ENCODE peak calls at places on chromosomes 1 and 21, in six cellular contexts. Q, I, H, X, P and D are unnamed samples.

GRCh38 chr1:185367218-185367617 is 50.2 kb upstream of the IVNS1ABP start:
- DNase-seq in Q (no peak), I (no peak), H (no peak), X (no peak), P (no peak), D (no peak)

GRCh38 chr21:39084979-39085729 is 98.1 kb downstream of the PSMG1 start:
- DNase-seq in Q (no peak), I (no peak), H (no peak), X (no peak), P (no peak), D (no peak)

GRCh38 chr1:41479000-41479807 is 5.3 kb downstream of the EDN2 start:
- DNase-seq in Q (no peak), I (no peak), H (no peak), X (no peak), P (no peak), D (no peak)

GRCh38 chr1:232011961-232012360 is 385.4 kb downstream of the DISC1 start:
- DNase-seq in Q (no peak), I (no peak), H (no peak), X (no peak), P (no peak), D (no peak)

GRCh38 chr1:112735752-112736151 is 20.6 kb upstream of the PPM1J start:
- DNase-seq in Q (no peak), I (no peak), H (no peak), X (no peak), P (no peak), D (no peak)

GRCh38 chr21:25911730-25912401 is 177.1 kb downstream of the GABPA start:
- DNase-seq in Q (peak), I (peak), H (no peak), X (no peak), P (no peak), D (no peak)

GRCh38 chr1:108816049-108816882 is 40.6 kb downstream of the AKNAD1 start:
- DNase-seq in Q (peak), I (peak), H (no peak), X (no peak), P (no peak), D (peak)

GRCh38 chr21:36419996-36420395 is 34.8 kb downstream of the CHAF1B start:
- DNase-seq in Q (peak), I (peak), H (peak), X (peak), P (peak), D (peak)

GRCh38 chr1:106676021-106676420 is 380.5 kb upstream of the PRMT6 start:
- DNase-seq in Q (no peak), I (no peak), H (no peak), X (no peak), P (no peak), D (no peak)

GRCh38 chr1:37246631-37247030 is 212.3 kb upstream of the GRIK3 start:
- DNase-seq in Q (no peak), I (no peak), H (no peak), X (no peak), P (no peak), D (no peak)

GRCh38 chr1:234969630-234970370 is 158.8 kb downstream of the TOMM20 start:
- DNase-seq in Q (peak), I (peak), H (no peak), X (no peak), P (no peak), D (peak)

GRCh38 chr1:51316764-51317120 is 13.6 kb downstream of the TTC39A start:
- DNase-seq in Q (peak), I (no peak), H (no peak), X (no peak), P (no peak), D (no peak)

GRCh38 chr1:89545264-89546038 is 20.8 kb downstream of the LRRC8B start:
- DNase-seq in Q (no peak), I (no peak), H (no peak), X (no peak), P (no peak), D (no peak)

GRCh38 chr1:17260738-17261137 is 11.8 kb downstream of the PADI3 start:
- DNase-seq in Q (no peak), I (no peak), H (no peak), X (no peak), P (no peak), D (no peak)

GRCh38 chr1:77605246-77606026 is 77.0 kb downstream of the ZZZ3 start:
- DNase-seq in Q (peak), I (no peak), H (no peak), X (no peak), P (no peak), D (peak)

GRCh38 chr1:238589843-238590435 is 699.2 kb upstream of the ZP4 start:
- DNase-seq in Q (no peak), I (no peak), H (no peak), X (no peak), P (no peak), D (no peak)

GRCh38 chr1:226512076-226512728 is 36.4 kb upstream of the STUM start:
- DNase-seq in Q (no peak), I (no peak), H (no peak), X (no peak), P (no peak), D (peak)

GRCh38 chr1:25924454-25924853 is 18.2 kb upstream of the STMN1 start:
- DNase-seq in Q (no peak), I (no peak), H (no peak), X (no peak), P (no peak), D (no peak)

DNA sequence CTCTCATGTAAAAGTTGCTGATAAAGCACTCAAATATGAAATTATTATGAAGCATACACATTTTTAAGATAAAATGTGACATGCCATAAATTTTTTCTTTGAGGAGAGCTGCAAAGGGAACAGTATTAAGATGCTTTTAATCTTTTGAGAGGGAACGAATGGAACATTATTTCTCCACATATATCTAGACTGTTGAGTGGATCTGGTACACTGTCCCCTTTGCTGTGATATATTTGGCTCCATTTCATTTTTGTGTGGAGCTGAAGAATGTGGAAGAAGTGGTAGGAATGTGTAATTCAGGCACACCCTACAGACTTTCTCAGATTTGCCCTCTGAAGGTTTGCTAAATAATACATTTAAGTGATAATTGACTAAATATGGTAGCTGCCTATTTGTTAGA is 31.7 kb downstream of the PGM1 start:
- DNase-seq in Q (no peak), I (no peak), H (no peak), X (no peak), P (no peak), D (no peak)
- TF ChIP-seq CTCF in Q (no peak), I (no peak), H (no peak), X (no peak), P (no peak), D (no peak)

DNA sequence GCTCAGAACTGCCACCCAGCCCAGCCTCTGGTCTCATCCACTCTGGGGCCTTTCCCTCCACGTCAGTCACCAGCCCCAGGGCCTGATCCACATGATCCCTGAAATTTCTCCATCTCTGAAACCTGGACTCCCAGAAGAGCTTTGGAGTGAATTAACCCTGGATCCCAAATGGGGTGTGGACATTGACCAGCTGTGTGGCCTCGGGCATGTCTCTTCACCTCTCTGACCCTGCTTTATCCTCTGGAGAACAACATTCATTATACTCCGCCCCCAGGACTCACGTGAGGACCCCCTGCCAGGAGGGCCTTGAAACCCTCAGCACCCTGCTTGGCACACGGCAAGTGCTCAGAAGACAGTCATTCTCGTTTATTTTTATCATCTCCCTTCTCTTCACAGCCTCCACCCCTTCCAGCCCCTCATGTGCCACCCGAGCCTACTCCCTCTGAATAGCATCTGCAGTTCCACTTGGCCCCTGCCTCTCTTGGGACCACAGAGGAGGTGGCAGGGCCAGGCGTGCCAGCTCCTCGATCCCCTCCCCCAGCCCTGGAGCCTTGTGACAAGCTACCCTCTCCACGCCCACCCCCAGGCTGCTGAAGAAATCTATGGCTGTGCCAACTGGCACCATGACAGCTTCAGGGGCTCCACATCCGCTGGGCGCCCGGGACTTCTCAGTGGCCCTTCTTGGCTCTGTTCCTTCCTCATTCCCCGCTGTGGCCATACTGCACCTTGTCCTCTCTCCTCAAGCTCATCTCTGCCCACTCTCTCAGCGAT is 18.1 kb downstream of the ADGRB2 start:
- DNase-seq in Q (no peak), I (no peak), H (no peak), X (no peak), P (no peak), D (no peak)
- TF ChIP-seq CTCF in Q (no peak), I (peak), H (no peak), X (no peak), P (no peak), D (no peak)

GRCh38 chr1:118788372-118788955 is 199.7 kb downstream of the TBX15 start:
- DNase-seq in Q (no peak), I (no peak), H (no peak), X (peak), P (no peak), D (peak)

GRCh38 chr1:118785246-118785645 is 202.9 kb downstream of the TBX15 start:
- DNase-seq in Q (peak), I (no peak), H (no peak), X (no peak), P (no peak), D (peak)

GRCh38 chr1:118783095-118783758 is 204.9 kb downstream of the TBX15 start:
- DNase-seq in Q (no peak), I (no peak), H (no peak), X (no peak), P (no peak), D (no peak)

GRCh38 chr1:118791094-118791691 is 196.9 kb downstream of the TBX15 start:
- DNase-seq in Q (no peak), I (no peak), H (no peak), X (no peak), P (no peak), D (no peak)

GRCh38 chr1:118786454-118787155 is 201.5 kb downstream of the TBX15 start:
- DNase-seq in Q (no peak), I (no peak), H (no peak), X (no peak), P (peak), D (no peak)
- TF ChIP-seq CTCF in Q (no peak), I (no peak), H (no peak), X (no peak), P (no peak), D (no peak)

GRCh38 chr1:63868220-63868897 is 94.5 kb downstream of the ROR1 start:
- DNase-seq in Q (no peak), I (no peak), H (no peak), X (no peak), P (peak), D (no peak)

GRCh38 chr1:63867429-63868176 is 93.8 kb downstream of the ROR1 start:
- DNase-seq in Q (no peak), I (no peak), H (no peak), X (no peak), P (no peak), D (no peak)

GRCh38 chr1:63871451-63871850 is 97.6 kb downstream of the ROR1 start:
- DNase-seq in Q (no peak), I (no peak), H (no peak), X (no peak), P (no peak), D (no peak)

GRCh38 chr1:63873751-63874150 is 99.9 kb downstream of the ROR1 start:
- DNase-seq in Q (no peak), I (no peak), H (no peak), X (no peak), P (no peak), D (no peak)

GRCh38 chr1:63870152-63870551 is 96.3 kb downstream of the ROR1 start:
- DNase-seq in Q (no peak), I (no peak), H (no peak), X (no peak), P (no peak), D (no peak)
- TF ChIP-seq CTCF in Q (no peak), I (no peak), H (no peak), X (no peak), P (no peak), D (no peak)

DNA sequence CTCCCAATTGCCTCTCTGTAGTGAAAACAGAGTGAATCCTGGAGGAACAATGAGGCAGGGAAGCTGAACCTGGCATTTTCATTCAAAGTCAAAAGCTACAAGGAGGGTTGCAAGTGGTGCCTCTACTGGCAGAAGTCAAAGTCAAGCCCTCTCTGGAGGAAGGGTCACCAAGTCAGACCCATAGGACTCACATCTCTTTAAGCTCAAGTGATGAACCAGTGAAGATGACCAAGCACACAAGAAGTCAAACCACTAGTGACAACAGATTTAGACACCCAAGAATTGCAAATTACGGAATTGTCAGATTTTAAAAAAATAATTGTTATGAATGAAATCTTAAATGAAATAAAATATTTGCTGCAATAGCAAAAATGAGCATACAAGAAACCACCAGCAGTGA is 81.1 kb upstream of the ATP1B1 start:
- DNase-seq in Q (no peak), I (no peak), H (no peak), X (no peak), P (no peak), D (no peak)
- TF ChIP-seq CTCF in Q (no peak), I (no peak), H (no peak), X (no peak), P (no peak), D (no peak)

DNA sequence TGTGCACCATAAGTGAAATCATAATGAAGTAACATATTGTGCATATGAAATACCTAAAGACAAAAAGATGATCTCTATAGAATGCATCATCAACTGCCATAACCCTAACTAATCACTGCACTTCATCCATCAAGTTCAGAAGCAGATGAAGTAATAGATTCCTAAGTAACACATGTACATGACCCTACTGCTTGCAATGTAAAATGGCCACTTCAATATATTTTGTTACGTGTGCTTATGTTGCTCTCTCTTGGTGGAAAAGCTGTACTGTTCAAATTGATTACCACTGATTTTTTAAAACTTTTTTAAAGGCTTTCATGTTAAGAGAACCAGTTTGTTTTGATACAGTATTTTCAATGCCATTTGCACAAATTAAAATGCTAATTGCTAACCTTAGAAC is 141.8 kb downstream of the TTLL7 start:
- DNase-seq in Q (no peak), I (no peak), H (no peak), X (peak), P (peak), D (no peak)
- TF ChIP-seq CTCF in Q (no peak), I (peak), H (no peak), X (peak), P (peak), D (no peak)

GRCh38 chr1:240190881-240191385 is 99.2 kb downstream of the FMN2 start:
- DNase-seq in Q (no peak), I (no peak), H (no peak), X (peak), P (no peak), D (peak)
- TF ChIP-seq CTCF in Q (no peak), I (peak), H (peak), X (no peak), P (peak), D (peak)